ENCODE peak calls at places on chromosomes 12 and 14, in four cellular contexts. L, O, Z and W are unnamed samples.

GRCh38 chr12:1122803-1123202 is 131.8 kb downstream of the ERC1 start:
- DNase-seq in Z (no peak), L (no peak), O (no peak), W (no peak)

GRCh38 chr12:106739815-106740552 is 34.5 kb upstream of the RIC8B start:
- DNase-seq in O (no peak), Z (no peak), L (no peak), W (no peak)

GRCh38 chr12:130044991-130045621 is 117.2 kb upstream of the FZD10 start:
- DNase-seq in L (no peak), Z (no peak), O (no peak), W (no peak)

GRCh38 chr12:32102234-32102633 is 4.4 kb upstream of the BICD1 start:
- DNase-seq in O (no peak), Z (no peak), L (no peak), W (no peak)

GRCh38 chr12:46460682-46461215 is 88.2 kb upstream of the SLC38A2 start:
- DNase-seq in L (no peak), Z (no peak), O (no peak), W (no peak)

GRCh38 chr14:23095196-23096108 is at the start of gene C14orf119:
- DNase-seq in O (peak; percentile 100), Z (peak; percentile 100), L (peak; percentile 100), W (peak; percentile 100)

GRCh38 chr14:93967637-93968250 is 8.6 kb downstream of the ASB2 start:
- DNase-seq in L (no peak), O (no peak), Z (no peak), W (no peak)

GRCh38 chr12:45259732-45260480 is 44.0 kb downstream of the ANO6 start:
- DNase-seq in L (no peak), Z (no peak), O (no peak), W (no peak)

GRCh38 chr14:21070083-21070609 is at the start of gene ARHGEF40:
- DNase-seq in O (peak; percentile 76), L (peak; percentile 80), Z (no peak), W (peak; percentile 75)

GRCh38 chr12:96108321-96108720 is 72.9 kb upstream of the LTA4H start:
- DNase-seq in Z (no peak), L (no peak), O (peak; percentile 35), W (no peak)

GRCh38 chr14:64294672-64295413 is 672 bp upstream of the ESR2 start:
- DNase-seq in Z (peak; percentile 42), O (peak; percentile 92), L (peak; percentile 92), W (peak; percentile 28)

GRCh38 chr14:36605506-36605857 is 23.1 kb upstream of the NKX2-8 start:
- DNase-seq in L (no peak), Z (no peak), O (no peak), W (no peak)

GRCh38 chr14:69711471-69712216 is 55.3 kb upstream of the SRSF5 start:
- DNase-seq in Z (no peak), O (no peak), L (no peak), W (no peak)

GRCh38 chr14:33676135-33676566 is 274.7 kb downstream of the EGLN3 start:
- DNase-seq in L (no peak), O (no peak), Z (peak; percentile 9), W (no peak)

GRCh38 chr12:119423285-119423684 is 88.8 kb downstream of the CCDC60 start:
- DNase-seq in L (no peak), O (no peak), Z (no peak), W (no peak)

GRCh38 chr14:96574633-96575191 is 72.5 kb downstream of the PAPOLA start:
- DNase-seq in L (peak; percentile 49), O (no peak), Z (no peak), W (peak; percentile 30)

GRCh38 chr12:130952545-130952954 is 1.2 kb upstream of the ADGRD1 start:
- DNase-seq in L (no peak), O (no peak), Z (no peak), W (peak; percentile 48)

GRCh38 chr12:114774181-114774580 is 90.2 kb upstream of the TBX3 start:
- DNase-seq in L (no peak), Z (no peak), O (peak; percentile 86), W (no peak)

GRCh38 chr14:55107766-55108554 is 21.1 kb upstream of the LGALS3 start:
- DNase-seq in L (peak; percentile 94), Z (peak; percentile 67), O (peak; percentile 88), W (peak; percentile 93)

GRCh38 chr14:33509927-33510535 is 440.8 kb downstream of the EGLN3 start:
- DNase-seq in L (peak; percentile 28), O (no peak), Z (no peak), W (no peak)

GRCh38 chr14:71555654-71556559 is 376.3 kb upstream of the RGS6 start:
- DNase-seq in O (no peak), Z (no peak), L (no peak), W (no peak)

GRCh38 chr12:116183741-116184141 is 93.8 kb downstream of the MED13L start:
- DNase-seq in O (no peak), L (no peak), Z (no peak), W (no peak)

GRCh38 chr14:101226603-101227425 is 323.3 kb upstream of the RTL1 start:
- DNase-seq in L (no peak), Z (no peak), O (no peak), W (no peak)

GRCh38 chr14:95494456-95494855 is 22.0 kb downstream of the SYNE3 start:
- DNase-seq in L (no peak), O (no peak), Z (no peak), W (no peak)

DNA sequence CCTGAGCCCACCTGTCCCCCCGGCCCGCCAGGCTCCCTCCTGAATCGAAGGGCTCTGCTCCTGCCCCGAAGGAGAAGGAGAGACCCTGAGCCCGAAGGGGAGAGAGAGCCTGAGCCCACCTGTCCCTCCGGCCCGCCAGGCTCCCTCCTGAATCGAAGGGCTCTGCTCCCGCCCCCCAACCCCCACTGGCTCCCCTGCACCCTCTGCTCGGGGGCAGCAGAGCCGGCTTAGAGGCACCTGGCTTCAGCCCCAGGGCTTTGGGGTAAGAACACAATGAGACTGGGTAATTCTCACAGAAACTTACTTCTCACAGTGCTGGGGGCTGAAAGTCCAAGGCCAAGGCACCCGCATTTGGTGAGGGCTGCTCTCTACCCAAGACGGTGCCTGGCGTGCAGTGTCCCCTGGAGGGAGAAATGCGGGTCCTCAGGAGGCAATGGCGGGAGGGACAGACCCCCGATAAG is 53.1 kb upstream of the FBRSL1 start:
- DNase-seq in Z (no peak), O (no peak), L (no peak), W (no peak)
- H3K4me3 ChIP-seq in Z (no peak overlapping the region), O (no peak overlapping the region), L (no peak overlapping the region), W (no peak overlapping the region)

GRCh38 chr12:14628771-14629170 is 61.1 kb upstream of the PLBD1 start:
- DNase-seq in O (no peak), L (no peak), Z (no peak), W (no peak)

GRCh38 chr12:14630793-14631192 is 63.1 kb upstream of the PLBD1 start:
- DNase-seq in Z (no peak), O (no peak), L (no peak), W (no peak)

GRCh38 chr12:14635776-14636175 is 60.6 kb downstream of the GUCY2C start:
- DNase-seq in O (no peak), Z (no peak), L (no peak), W (no peak)

DNA sequence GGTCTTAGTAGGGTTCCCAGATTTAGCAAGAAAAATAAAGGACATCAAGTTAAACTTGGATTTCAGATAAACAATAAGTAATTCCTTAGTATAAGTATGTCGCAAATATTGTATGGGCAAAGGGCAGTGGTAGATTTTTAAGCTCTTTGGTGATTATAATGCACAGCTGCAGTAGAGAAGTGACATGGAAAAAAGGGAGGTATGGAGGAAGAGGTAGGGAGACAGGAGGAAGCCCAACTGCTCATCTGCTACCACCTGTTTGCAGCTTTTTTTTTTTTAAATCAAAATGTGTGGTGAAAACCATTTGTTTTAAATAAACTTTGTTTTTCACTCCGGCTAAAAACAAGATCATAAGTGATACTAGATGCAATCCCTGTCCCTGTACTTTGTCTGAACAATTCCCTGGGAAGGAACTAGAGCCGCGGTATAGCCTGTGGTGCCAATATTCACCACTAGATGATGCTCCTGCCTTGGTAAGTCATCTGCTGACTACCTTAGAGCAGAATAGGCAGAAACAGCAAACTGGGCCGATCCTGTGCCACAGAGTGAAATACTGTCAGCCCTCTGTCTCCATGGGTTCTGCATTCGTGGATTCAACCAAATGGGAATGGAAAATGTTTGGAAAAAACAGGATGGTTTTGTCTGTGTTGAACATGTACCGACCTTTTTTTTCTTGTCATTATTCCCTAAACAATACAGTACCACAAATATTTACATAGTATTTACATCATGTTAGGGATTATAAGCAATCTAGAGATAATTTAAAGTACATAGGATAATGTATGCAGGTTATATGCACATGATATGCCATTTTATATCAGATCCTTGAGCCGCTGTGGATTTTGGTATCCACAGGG is 62.4 kb upstream of the PLBD1 start:
- DNase-seq in O (peak; percentile 76), L (peak; percentile 60), Z (peak; percentile 42), W (peak; percentile 75)
- TF ChIP-seq CTCF in O (peak; percentile 96), L (peak; percentile 79), Z (peak; percentile 92), W (peak; percentile 96)

GRCh38 chr12:53483979-53484377 is 15.3 kb downstream of the MAP3K12 start:
- DNase-seq in O (no peak), Z (no peak), L (no peak), W (no peak)
- TF ChIP-seq POLR2A in O (no peak), Z (no peak), L (no peak), W (no peak)

GRCh38 chr14:49623941-49624806 is 3.6 kb downstream of the MGAT2 start:
- DNase-seq in O (no peak), L (no peak), Z (no peak), W (no peak)
- H3K4me3 ChIP-seq in O (no peak overlapping the region), L (no peak overlapping the region), Z (no peak overlapping the region), W (no peak overlapping the region)

GRCh38 chr12:68686595-68687521 is at the start of gene NUP107:
- DNase-seq in L (peak; percentile 100), Z (peak; percentile 96), O (peak; percentile 98), W (peak; percentile 99)
- TF ChIP-seq CTCF in L (peak; percentile 17), Z (peak; percentile 16), O (no peak), W (peak; percentile 30)

DNA sequence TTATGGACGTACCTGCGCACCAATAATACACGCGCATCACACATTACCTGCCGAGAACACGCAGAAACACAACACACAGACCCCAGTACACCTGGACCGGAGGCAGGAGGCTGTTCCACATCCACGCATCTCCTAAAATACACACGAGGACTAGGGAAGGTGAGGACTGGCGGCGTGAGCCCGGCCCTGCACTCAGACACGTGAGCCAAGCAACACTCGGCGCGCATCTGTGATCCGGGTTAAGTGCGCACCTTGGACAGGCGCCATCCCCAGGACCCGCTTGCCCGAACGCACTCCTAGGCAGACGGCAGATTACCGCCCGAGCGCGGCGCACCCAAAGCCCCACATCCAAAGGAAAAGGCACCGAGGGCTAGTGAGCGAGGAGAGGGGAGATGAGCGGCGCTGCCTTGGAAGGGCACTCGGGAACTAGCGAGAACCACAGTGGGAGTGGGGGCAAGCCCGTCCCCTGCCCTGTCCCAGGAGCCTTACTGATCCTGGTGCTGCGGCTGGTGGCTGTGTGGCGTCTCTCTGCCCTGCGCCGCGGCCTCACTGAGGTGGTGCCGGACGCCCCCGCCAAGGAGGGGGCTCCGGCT is 417 bp downstream of the GLS2 start:
- DNase-seq in Z (no peak), L (peak; percentile 69), O (no peak), W (peak; percentile 39)
- TF ChIP-seq POLR2A in Z (no peak), L (no peak), O (no peak), W (no peak)